ENCODE peak calls at places on chromosomes 12 and 14, in ten cellular contexts. A is HS-5; G is choroid plexus epithelial cell; L is fibroblast of pulmonary artery; N is activated CD4-positive, alpha-beta T cell treated with anti-CD3 and anti-CD28 coated beads, Interleukin-2, amount 10 ng/mL, durations not matched to agents 24 days and 14 days; W is iPS-NIHi11; I is LoVo; B is stimulated activated CD8-positive, alpha-beta memory T cell treated with anti-CD3 and anti-CD28 coated beads, Interleukin-7, amount 100 ng/mL, for 48 hours; O is NCI-H1436 treated with DMSO at 0.1 percent for 48 hours; P is heart right ventricle. D is an unnamed sample.

GRCh38 chr12:121238604-121239334 is 28.8 kb downstream of the P2RX4 start:
- DNase-seq in N (no peak), O (no peak), A (no peak), W (peak; percentile 65), P (no peak), G (no peak), I (no peak), B (no peak), L (no peak), D (peak; percentile 33)

GRCh38 chr14:105330491-105330895 is 15.9 kb downstream of the PACS2 start:
- DNase-seq in B (no peak), N (no peak), P (no peak), L (peak; percentile 69), G (peak; percentile 33), A (no peak), W (no peak), O (no peak), I (no peak), D (peak; percentile 63)

GRCh38 chr14:94129758-94130414 is 482 bp upstream of the IFI27L2 start:
- DNase-seq in N (peak; percentile 86), P (peak; percentile 40), G (peak; percentile 61), A (peak; percentile 37), B (no peak), I (peak; percentile 27), W (peak; percentile 55), O (no peak), L (peak; percentile 48), D (peak; percentile 70)

GRCh38 chr12:116924558-116925453 is 14.1 kb downstream of the FBXW8 start:
- DNase-seq in N (peak; percentile 91), B (peak; percentile 35), P (no peak), O (no peak), G (peak; percentile 77), A (peak; percentile 82), W (no peak), L (peak; percentile 62), I (no peak), D (peak; percentile 75)

GRCh38 chr14:57866199-57866755 is 385 bp upstream of the SLC35F4 start:
- DNase-seq in L (no peak), I (no peak), G (no peak), P (no peak), W (no peak), O (no peak), N (no peak), A (no peak), B (no peak), D (no peak)

GRCh38 chr12:50918584-50919316 is 33.6 kb upstream of the HIGD1C start:
- DNase-seq in O (no peak), G (no peak), I (no peak), B (no peak), W (no peak), N (no peak), P (no peak), A (no peak), L (no peak), D (no peak)

GRCh38 chr12:57522887-57523705 is 472 bp downstream of the MBD6 start:
- DNase-seq in W (peak; percentile 87), I (no peak), G (peak; percentile 69), A (no peak), L (peak; percentile 68), N (peak; percentile 80), P (peak; percentile 67), B (no peak), O (no peak), D (peak; percentile 41)

GRCh38 chr12:31702047-31702446 is 26.8 kb downstream of the AMN1 start:
- DNase-seq in P (no peak), A (no peak), G (peak; percentile 62), W (peak; percentile 45), B (no peak), O (no peak), L (peak; percentile 46), N (no peak), I (no peak), D (peak; percentile 15)

GRCh38 chr14:53355581-53356112 is 202.5 kb upstream of the DDHD1 start:
- DNase-seq in A (peak; percentile 19), L (peak; percentile 50), I (peak; percentile 76), N (no peak), G (peak; percentile 91), O (no peak), P (no peak), B (no peak), W (peak; percentile 78), D (peak; percentile 90)

GRCh38 chr12:57838594-57839302 is 7.8 kb downstream of the CTDSP2 start:
- DNase-seq in P (no peak), W (no peak), N (peak; percentile 79), G (peak; percentile 33), A (no peak), I (no peak), B (no peak), O (no peak), L (peak; percentile 67), D (no peak)

GRCh38 chr12:91224411-91224810 is 41.8 kb upstream of the DCN start:
- DNase-seq in B (no peak), G (no peak), L (no peak), O (no peak), I (no peak), N (no peak), W (no peak), P (no peak), A (no peak), D (no peak)

GRCh38 chr14:33515441-33515840 is 435.4 kb downstream of the EGLN3 start:
- DNase-seq in B (no peak), N (no peak), A (no peak), W (no peak), P (no peak), I (no peak), G (no peak), O (no peak), L (no peak), D (no peak)

GRCh38 chr14:93156693-93157369 is 27.9 kb downstream of the MOAP1 start:
- DNase-seq in O (no peak), W (no peak), I (no peak), P (no peak), L (no peak), B (no peak), N (no peak), A (no peak), G (no peak), D (no peak)

GRCh38 chr12:52232233-52232915 is 669 bp upstream of the KRT7 start:
- DNase-seq in A (no peak), B (no peak), I (no peak), O (no peak), P (no peak), L (no peak), N (no peak), G (no peak), W (peak; percentile 32), D (no peak)

GRCh38 chr12:89211456-89211855 is 140.8 kb downstream of the DUSP6 start:
- DNase-seq in N (no peak), A (no peak), O (no peak), W (no peak), G (peak; percentile 24), L (no peak), P (no peak), B (no peak), I (no peak), D (no peak)

GRCh38 chr14:85595981-85596380 is 66.0 kb downstream of the FLRT2 start:
- DNase-seq in I (no peak), W (no peak), N (no peak), A (no peak), L (no peak), B (no peak), P (no peak), G (no peak), O (no peak), D (no peak)

GRCh38 chr12:111645433-111645832 is 40.3 kb downstream of the BRAP start:
- DNase-seq in G (peak; percentile 59), O (no peak), W (no peak), A (no peak), I (peak; percentile 45), N (no peak), P (no peak), B (no peak), L (no peak), D (peak; percentile 25)

GRCh38 chr12:68868043-68868790 is 60.2 kb downstream of the MDM2 start:
- DNase-seq in I (no peak), B (no peak), O (no peak), A (no peak), P (no peak), L (no peak), W (no peak), G (no peak), N (no peak), D (no peak)

GRCh38 chr12:94567784-94568183 is 82.6 kb downstream of the TMCC3 start:
- DNase-seq in N (no peak), I (no peak), G (no peak), W (no peak), O (no peak), P (no peak), A (no peak), L (no peak), B (no peak), D (no peak)

D was measured in myocyte.